ENCODE peak calls at places on chromosomes 3 and 15, in six cellular contexts. U is endothelial cell of umbilical vein, W is A549, Y is GM12878, N is HepG2, A is K562. S is an unnamed sample.

GRCh38 chr15:65373163-65373651 is 4.6 kb downstream of the IGDCC3 start:
- DNase-seq in U (no peak), W (no peak), Y (no peak), N (peak; percentile 38), A (no peak), S (peak; percentile 18)

GRCh38 chr3:4994144-4994730 is 15.0 kb downstream of the BHLHE40 start:
- DNase-seq in U (no peak), W (peak; percentile 60), Y (no peak), N (no peak), A (no peak), S (no peak)

GRCh38 chr15:40310001-40310959 is 2.5 kb upstream of the PLCB2 start:
- DNase-seq in U (peak; percentile 55), W (peak; percentile 51), Y (peak; percentile 17), N (peak; percentile 46), A (peak; percentile 79), S (peak; percentile 84)

GRCh38 chr3:98557324-98558010 is 25.7 kb downstream of the GPR15 start:
- DNase-seq in U (no peak), W (no peak), Y (peak; percentile 89), N (no peak), A (no peak), S (no peak)

GRCh38 chr3:156483426-156483825 is 71.5 kb downstream of the SSR3 start:
- DNase-seq in U (peak; percentile 52), W (no peak), Y (peak; percentile 76), N (no peak), A (peak; percentile 60), S (peak; percentile 13)

GRCh38 chr3:49673715-49674490 is at the start of gene APEH:
- DNase-seq in U (peak; percentile 95), W (peak; percentile 98), Y (peak; percentile 95), N (peak; percentile 96), A (peak; percentile 96), S (peak; percentile 99)

GRCh38 chr3:139319428-139320402 is 24.1 kb upstream of the MRPS22 start:
- DNase-seq in U (peak; percentile 5), W (peak; percentile 24), Y (no peak), N (peak; percentile 23), A (peak; percentile 66), S (peak; percentile 75)

GRCh38 chr3:9649791-9650521 is 651 bp downstream of the MTMR14 start:
- DNase-seq in U (no peak), W (no peak), Y (peak; percentile 47), N (no peak), A (peak; percentile 36), S (peak; percentile 78)

GRCh38 chr15:92808611-92809063 is 91.5 kb upstream of the CHD2 start:
- DNase-seq in U (no peak), W (peak; percentile 83), Y (no peak), N (no peak), A (peak; percentile 59), S (peak; percentile 74)

GRCh38 chr3:120506828-120507774 is 56.3 kb upstream of the FSTL1 start:
- DNase-seq in U (peak; percentile 74), W (peak; percentile 46), Y (no peak), N (peak; percentile 32), A (peak; percentile 18), S (peak; percentile 44)

GRCh38 chr3:18641916-18642315 is 216.8 kb upstream of the SATB1 start:
- DNase-seq in U (no peak), W (no peak), Y (no peak), N (no peak), A (no peak), S (no peak)

GRCh38 chr3:137409584-137409983 is 354.5 kb upstream of the SOX14 start:
- DNase-seq in U (no peak), W (no peak), Y (no peak), N (no peak), A (no peak), S (no peak)

GRCh38 chr3:46867550-46867898 is 4.3 kb upstream of the MYL3 start:
- DNase-seq in U (peak; percentile 26), W (no peak), Y (no peak), N (no peak), A (no peak), S (no peak)

GRCh38 chr3:51995346-51996156 is at the start of gene RPL29:
- DNase-seq in U (peak; percentile 96), W (peak; percentile 92), Y (peak; percentile 88), N (peak; percentile 87), A (peak; percentile 84), S (peak; percentile 96)

GRCh38 chr3:44114142-44114541 is 127.5 kb upstream of the TOPAZ1 start:
- DNase-seq in U (peak; percentile 34), W (peak; percentile 29), Y (no peak), N (peak; percentile 13), A (peak; percentile 76), S (peak; percentile 39)

GRCh38 chr3:28860307-28860706 is 420.6 kb upstream of the RBMS3 start:
- DNase-seq in U (no peak), W (no peak), Y (no peak), N (no peak), A (no peak), S (peak; percentile 60)

GRCh38 chr3:24773798-24774197 is 279.1 kb upstream of the THRB start:
- DNase-seq in U (peak; percentile 61), W (peak; percentile 77), Y (no peak), N (peak; percentile 49), A (peak; percentile 17), S (peak; percentile 72)

GRCh38 chr3:56137406-56137805 is 330.9 kb downstream of the ERC2 start:
- DNase-seq in U (peak; percentile 91), W (no peak), Y (no peak), N (no peak), A (no peak), S (no peak)

GRCh38 chr15:101501703-101502373 is 12.3 kb upstream of the PCSK6 start:
- DNase-seq in U (peak; percentile 34), W (peak; percentile 51), Y (no peak), N (peak; percentile 66), A (peak; percentile 67), S (peak; percentile 55)

GRCh38 chr3:188205992-188206416 is 52.0 kb downstream of the LPP start:
- DNase-seq in U (no peak), W (peak; percentile 64), Y (no peak), N (peak; percentile 81), A (peak; percentile 8), S (peak; percentile 16)

GRCh38 chr3:150062492-150062891 is 91.8 kb upstream of the PFN2 start:
- DNase-seq in U (no peak), W (no peak), Y (no peak), N (no peak), A (no peak), S (no peak)

GRCh38 chr3:147797095-147797494 is 387.9 kb downstream of the ZIC1 start:
- DNase-seq in U (peak; percentile 64), W (no peak), Y (no peak), N (no peak), A (no peak), S (no peak)

GRCh38 chr15:87597346-87598052 is 659.0 kb downstream of the NTRK3 start:
- DNase-seq in U (no peak), W (no peak), Y (no peak), N (no peak), A (peak; percentile 30), S (no peak)

GRCh38 chr3:187827723-187828122 is 82.5 kb upstream of the BCL6 start:
- DNase-seq in U (no peak), W (no peak), Y (no peak), N (no peak), A (no peak), S (no peak)

GRCh38 chr3:11718582-11719405 is 75.1 kb upstream of the VGLL4 start:
- DNase-seq in U (peak; percentile 79), W (peak; percentile 58), Y (no peak), N (peak; percentile 23), A (no peak), S (peak; percentile 54)

GRCh38 chr3:45712434-45713110 is 23.4 kb downstream of the SACM1L start:
- DNase-seq in U (no peak), W (no peak), Y (no peak), N (no peak), A (no peak), S (no peak)

GRCh38 chr15:69290346-69291164 is 8.2 kb upstream of the PAQR5 start:
- DNase-seq in U (no peak), W (no peak), Y (no peak), N (no peak), A (no peak), S (no peak)
- TF ChIP-seq MYC in U (no peak), W (no peak), Y (no peak), N (no peak), A (no peak), S (no peak)

DNA sequence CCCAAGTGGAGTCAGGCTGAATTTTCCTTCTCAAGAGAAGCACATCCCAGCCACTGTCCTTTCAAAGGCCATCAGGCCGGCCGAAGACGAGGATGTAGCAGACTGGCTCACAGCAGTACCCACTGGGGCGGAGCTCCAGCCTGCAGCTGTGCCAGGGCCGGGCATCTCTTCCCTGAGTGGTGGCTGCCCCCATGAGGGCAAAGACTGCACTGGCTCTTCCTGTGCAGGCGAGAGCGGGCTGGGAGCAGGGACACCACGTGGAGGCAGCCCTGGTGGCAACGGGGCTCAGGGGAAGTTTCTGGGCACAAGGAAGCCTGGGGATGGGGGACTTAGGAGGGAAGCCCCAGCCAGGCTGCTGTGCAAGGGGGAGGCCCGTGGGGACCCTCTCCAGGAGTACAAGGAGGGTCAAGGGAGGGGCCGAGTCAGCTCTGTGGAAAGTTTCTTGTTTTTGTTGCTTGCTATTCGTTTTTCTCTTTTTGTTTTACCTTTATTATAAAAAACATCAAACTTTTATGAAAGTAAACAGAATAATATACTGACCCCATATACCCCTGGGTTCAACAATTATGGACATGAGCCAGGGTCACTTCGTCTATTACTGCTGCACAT is 66.1 kb downstream of the RPN1 start:
- DNase-seq in U (peak; percentile 83), W (peak; percentile 74), Y (peak; percentile 4), N (peak; percentile 59), A (peak; percentile 42), S (peak; percentile 92)
- TF ChIP-seq CTCF in U (peak; percentile 92), W (peak; percentile 62), Y (peak; percentile 69), N (peak; percentile 94), A (peak; percentile 66), S (peak; percentile 79)

GRCh38 chr3:124064050-124064449 is 72.1 kb upstream of the ROPN1 start:
- DNase-seq in U (no peak), W (no peak), Y (no peak), N (no peak), A (no peak), S (no peak)

GRCh38 chr3:124057453-124057852 is 65.5 kb upstream of the ROPN1 start:
- DNase-seq in U (no peak), W (no peak), Y (no peak), N (no peak), A (no peak), S (no peak)

GRCh38 chr3:124059580-124059979 is 67.7 kb upstream of the ROPN1 start:
- DNase-seq in U (no peak), W (no peak), Y (no peak), N (no peak), A (no peak), S (no peak)

GRCh38 chr3:124063168-124063909 is 71.4 kb upstream of the ROPN1 start:
- DNase-seq in U (peak; percentile 16), W (no peak), Y (no peak), N (no peak), A (no peak), S (no peak)
- TF ChIP-seq MYC in U (no peak), W (no peak), Y (no peak), N (no peak), A (no peak), S (no peak)

GRCh38 chr3:31384117-31384516 is 148.6 kb upstream of the STT3B start:
- DNase-seq in U (peak; percentile 54), W (no peak), Y (no peak), N (no peak), A (no peak), S (no peak)
- TF ChIP-seq CTCF in U (no peak), W (no peak), Y (no peak), N (no peak), A (no peak), S (no peak)

S was measured in NB4.